ENCODE peak calls at places on chromosomes 12 and 14, in nine cellular contexts. L is activated T-cell treated with anti-CD3 and anti-CD28 coated beads, Interleukin-2, amount 50 U/mL, for 72 hours; T is K562; R is stimulated activated naive CD8-positive, alpha-beta T cell treated with anti-CD3 and anti-CD28 coated beads, Interleukin-15, amount 100 ng/mL, for 72 hours; V is left cardiac atrium; K is activated naive CD4-positive, alpha-beta T cell treated with anti-CD3 and anti-CD28 coated beads, Interleukin-2, amount 50 U/mL, for 72 hours; Q is naive B cell; A is upper lobe of left lung; C is heart left ventricle. U is an unnamed sample.

GRCh38 chr14:50475460-50475859 is 56.9 kb downstream of the MAP4K5 start:
- ATAC-seq in R (no peak), V (no peak), T (no peak), C (no peak), Q (no peak), A (no peak), K (no peak), L (no peak), U (no peak)

GRCh38 chr12:131345521-131346436 is 365.1 kb upstream of the SFSWAP start:
- ATAC-seq in V (no peak), Q (no peak), L (no peak), R (no peak), A (peak; percentile 20), C (no peak), T (peak; percentile 8), K (no peak), U (no peak)

GRCh38 chr14:68172664-68173063 is 353.1 kb downstream of the RAD51B start:
- ATAC-seq in R (no peak), A (peak; percentile 79), V (no peak), C (no peak), Q (no peak), L (no peak), K (no peak), T (no peak), U (no peak)

GRCh38 chr12:124261885-124262284 is 33.0 kb upstream of the RFLNA start:
- ATAC-seq in V (no peak), A (no peak), L (no peak), T (no peak), K (no peak), Q (no peak), C (no peak), R (no peak), U (no peak)

GRCh38 chr14:100872241-100872640 is 31.3 kb downstream of the RTL1 start:
- ATAC-seq in K (peak; percentile 67), Q (no peak), C (no peak), T (no peak), A (no peak), L (peak; percentile 66), R (no peak), V (no peak), U (no peak)

GRCh38 chr12:7917392-7918267 is 18.4 kb downstream of the SLC2A3 start:
- ATAC-seq in C (no peak), A (no peak), Q (no peak), R (no peak), K (no peak), V (no peak), T (peak; percentile 35), L (no peak), U (no peak)

GRCh38 chr12:100123316-100124095 is 19.2 kb downstream of the BLTP3B start:
- ATAC-seq in C (no peak), T (no peak), Q (no peak), A (no peak), K (no peak), L (no peak), R (no peak), V (no peak), U (no peak)

GRCh38 chr12:71639341-71639760 is 24.3 kb downstream of the ZFC3H1 start:
- ATAC-seq in Q (peak; percentile 32), C (peak; percentile 47), T (peak; percentile 84), R (peak; percentile 68), K (peak; percentile 51), V (peak; percentile 41), A (no peak), L (peak; percentile 72), U (no peak)

GRCh38 chr12:110004598-110004997 is 5.4 kb downstream of the ANKRD13A start:
- ATAC-seq in T (no peak), Q (peak; percentile 60), V (no peak), A (no peak), K (peak; percentile 84), L (peak; percentile 59), C (no peak), R (peak; percentile 88), U (no peak)

GRCh38 chr14:35201066-35201465 is 78.7 kb downstream of the PRORP start:
- ATAC-seq in T (no peak), Q (no peak), V (no peak), L (peak; percentile 71), K (peak; percentile 84), R (peak; percentile 86), A (no peak), C (no peak), U (no peak)